ENCODE peak calls at places on chromosomes 5 and 9, in eight cellular contexts. One of them, this sample, is unnamed.

GRCh38 chr5:78615697-78616096 is 32.9 kb downstream of the LHFPL2 start:
- DNase-seq in Jurkat, Clone E6-1: no peak
- DNase-seq in epithelial cell of prostate: peak; percentile 90
- DNase-seq in left cardiac atrium: no peak
- DNase-seq in NCI-H2081 treated with DMSO at 0.1 percent for 48 hours: no peak
- DNase-seq in T follicular helper cell: no peak
- DNase-seq in T-helper 1 cell: no peak
- DNase-seq in pancreas: no peak
- DNase-seq in this sample: no peak

GRCh38 chr9:110571801-110572490 is 7.6 kb downstream of the SVEP1 start:
- DNase-seq in epithelial cell of prostate: no peak
- DNase-seq in Jurkat, Clone E6-1: no peak
- DNase-seq in left cardiac atrium: no peak
- DNase-seq in T-helper 1 cell: no peak
- DNase-seq in pancreas: no peak
- DNase-seq in NCI-H2081 treated with DMSO at 0.1 percent for 48 hours: no peak
- DNase-seq in T follicular helper cell: no peak
- DNase-seq in this sample: no peak

GRCh38 chr5:143065185-143065584 is 295.0 kb downstream of the ARHGAP26 start:
- DNase-seq in T follicular helper cell: no peak
- DNase-seq in T-helper 1 cell: no peak
- DNase-seq in Jurkat, Clone E6-1: no peak
- DNase-seq in epithelial cell of prostate: no peak
- DNase-seq in left cardiac atrium: peak; percentile 42
- DNase-seq in pancreas: no peak
- DNase-seq in NCI-H2081 treated with DMSO at 0.1 percent for 48 hours: no peak
- DNase-seq in this sample: no peak

GRCh38 chr9:98288876-98289275 is 33.4 kb upstream of the TBC1D2 start:
- DNase-seq in NCI-H2081 treated with DMSO at 0.1 percent for 48 hours: no peak
- DNase-seq in Jurkat, Clone E6-1: no peak
- DNase-seq in pancreas: no peak
- DNase-seq in T-helper 1 cell: no peak
- DNase-seq in epithelial cell of prostate: no peak
- DNase-seq in T follicular helper cell: no peak
- DNase-seq in left cardiac atrium: no peak
- DNase-seq in this sample: no peak

GRCh38 chr9:5622019-5622418 is 6.9 kb upstream of the RIC1 start:
- DNase-seq in NCI-H2081 treated with DMSO at 0.1 percent for 48 hours: no peak
- DNase-seq in left cardiac atrium: no peak
- DNase-seq in T-helper 1 cell: no peak
- DNase-seq in Jurkat, Clone E6-1: no peak
- DNase-seq in pancreas: no peak
- DNase-seq in epithelial cell of prostate: no peak
- DNase-seq in T follicular helper cell: no peak
- DNase-seq in this sample: no peak

GRCh38 chr9:127004946-127005769 is 90.6 kb downstream of the RALGPS1 start:
- DNase-seq in left cardiac atrium: no peak
- DNase-seq in T-helper 1 cell: peak; percentile 31
- DNase-seq in pancreas: no peak
- DNase-seq in T follicular helper cell: peak; percentile 18
- DNase-seq in Jurkat, Clone E6-1: peak; percentile 99
- DNase-seq in epithelial cell of prostate: peak; percentile 40
- DNase-seq in NCI-H2081 treated with DMSO at 0.1 percent for 48 hours: no peak
- DNase-seq in this sample: no peak

GRCh38 chr5:150502847-150503246 is 5.1 kb upstream of the NDST1 start:
- DNase-seq in T follicular helper cell: no peak
- DNase-seq in NCI-H2081 treated with DMSO at 0.1 percent for 48 hours: no peak
- DNase-seq in pancreas: no peak
- DNase-seq in Jurkat, Clone E6-1: no peak
- DNase-seq in left cardiac atrium: no peak
- DNase-seq in epithelial cell of prostate: no peak
- DNase-seq in T-helper 1 cell: no peak
- DNase-seq in this sample: no peak

GRCh38 chr5:4576161-4576748 is 563.9 kb upstream of the ADAMTS16 start:
- DNase-seq in NCI-H2081 treated with DMSO at 0.1 percent for 48 hours: no peak
- DNase-seq in Jurkat, Clone E6-1: no peak
- DNase-seq in T follicular helper cell: no peak
- DNase-seq in left cardiac atrium: no peak
- DNase-seq in pancreas: no peak
- DNase-seq in T-helper 1 cell: no peak
- DNase-seq in epithelial cell of prostate: no peak
- DNase-seq in this sample: no peak

GRCh38 chr5:1783214-1783551 is 16.5 kb downstream of the MRPL36 start:
- DNase-seq in T follicular helper cell: no peak
- DNase-seq in epithelial cell of prostate: no peak
- DNase-seq in Jurkat, Clone E6-1: no peak
- DNase-seq in pancreas: no peak
- DNase-seq in T-helper 1 cell: no peak
- DNase-seq in left cardiac atrium: no peak
- DNase-seq in NCI-H2081 treated with DMSO at 0.1 percent for 48 hours: no peak
- DNase-seq in this sample: no peak

GRCh38 chr5:20524956-20525529 is 537.0 kb upstream of the CDH18 start:
- DNase-seq in NCI-H2081 treated with DMSO at 0.1 percent for 48 hours: no peak
- DNase-seq in epithelial cell of prostate: no peak
- DNase-seq in Jurkat, Clone E6-1: no peak
- DNase-seq in T follicular helper cell: no peak
- DNase-seq in pancreas: no peak
- DNase-seq in left cardiac atrium: no peak
- DNase-seq in T-helper 1 cell: no peak
- DNase-seq in this sample: no peak

GRCh38 chr9:109206670-109207069 is 39.6 kb upstream of the FRRS1L start:
- DNase-seq in T follicular helper cell: no peak
- DNase-seq in T-helper 1 cell: no peak
- DNase-seq in Jurkat, Clone E6-1: peak; percentile 34
- DNase-seq in pancreas: no peak
- DNase-seq in left cardiac atrium: no peak
- DNase-seq in epithelial cell of prostate: no peak
- DNase-seq in NCI-H2081 treated with DMSO at 0.1 percent for 48 hours: no peak
- DNase-seq in this sample: no peak

GRCh38 chr9:27151693-27152397 is 42.8 kb downstream of the TEK start:
- DNase-seq in epithelial cell of prostate: peak; percentile 46
- DNase-seq in NCI-H2081 treated with DMSO at 0.1 percent for 48 hours: no peak
- DNase-seq in Jurkat, Clone E6-1: no peak
- DNase-seq in T follicular helper cell: no peak
- DNase-seq in left cardiac atrium: no peak
- DNase-seq in T-helper 1 cell: no peak
- DNase-seq in pancreas: no peak
- DNase-seq in this sample: no peak

GRCh38 chr5:135240283-135240633 is 158.8 kb downstream of the MACROH2A1 start:
- DNase-seq in T follicular helper cell: no peak
- DNase-seq in left cardiac atrium: no peak
- DNase-seq in pancreas: no peak
- DNase-seq in T-helper 1 cell: no peak
- DNase-seq in NCI-H2081 treated with DMSO at 0.1 percent for 48 hours: no peak
- DNase-seq in epithelial cell of prostate: no peak
- DNase-seq in Jurkat, Clone E6-1: no peak
- DNase-seq in this sample: no peak

GRCh38 chr9:98523231-98523901 is 185.4 kb downstream of the GABBR2 start:
- DNase-seq in T-helper 1 cell: no peak
- DNase-seq in Jurkat, Clone E6-1: no peak
- DNase-seq in left cardiac atrium: no peak
- DNase-seq in pancreas: no peak
- DNase-seq in T follicular helper cell: no peak
- DNase-seq in epithelial cell of prostate: no peak
- DNase-seq in NCI-H2081 treated with DMSO at 0.1 percent for 48 hours: no peak
- DNase-seq in this sample: peak; percentile 6

GRCh38 chr5:65508978-65509377 is 27.3 kb upstream of the ADAMTS6 start:
- DNase-seq in Jurkat, Clone E6-1: no peak
- DNase-seq in pancreas: no peak
- DNase-seq in T-helper 1 cell: no peak
- DNase-seq in T follicular helper cell: no peak
- DNase-seq in left cardiac atrium: no peak
- DNase-seq in epithelial cell of prostate: peak; percentile 1
- DNase-seq in NCI-H2081 treated with DMSO at 0.1 percent for 48 hours: no peak
- DNase-seq in this sample: no peak

GRCh38 chr5:113572716-113573115 is 59.2 kb downstream of the YTHDC2 start:
- DNase-seq in NCI-H2081 treated with DMSO at 0.1 percent for 48 hours: no peak
- DNase-seq in epithelial cell of prostate: no peak
- DNase-seq in left cardiac atrium: no peak
- DNase-seq in Jurkat, Clone E6-1: no peak
- DNase-seq in T-helper 1 cell: no peak
- DNase-seq in T follicular helper cell: no peak
- DNase-seq in pancreas: no peak
- DNase-seq in this sample: no peak

GRCh38 chr5:158537343-158537742 is 562.4 kb downstream of the EBF1 start:
- DNase-seq in T follicular helper cell: no peak
- DNase-seq in Jurkat, Clone E6-1: no peak
- DNase-seq in left cardiac atrium: no peak
- DNase-seq in T-helper 1 cell: no peak
- DNase-seq in NCI-H2081 treated with DMSO at 0.1 percent for 48 hours: no peak
- DNase-seq in epithelial cell of prostate: no peak
- DNase-seq in pancreas: no peak
- DNase-seq in this sample: no peak

GRCh38 chr5:126422994-126423788 is at the start of gene GRAMD2B:
- DNase-seq in Jurkat, Clone E6-1: peak; percentile 45
- DNase-seq in epithelial cell of prostate: peak; percentile 70
- DNase-seq in NCI-H2081 treated with DMSO at 0.1 percent for 48 hours: peak; percentile 58
- DNase-seq in T-helper 1 cell: peak; percentile 53
- DNase-seq in T follicular helper cell: peak; percentile 58
- DNase-seq in pancreas: peak; percentile 82
- DNase-seq in left cardiac atrium: peak; percentile 91
- DNase-seq in this sample: no peak

GRCh38 chr9:93644397-93645088 is 68.2 kb downstream of the PHF2 start:
- DNase-seq in T-helper 1 cell: no peak
- DNase-seq in T follicular helper cell: no peak
- DNase-seq in pancreas: no peak
- DNase-seq in NCI-H2081 treated with DMSO at 0.1 percent for 48 hours: no peak
- DNase-seq in epithelial cell of prostate: no peak
- DNase-seq in Jurkat, Clone E6-1: no peak
- DNase-seq in left cardiac atrium: no peak
- DNase-seq in this sample: no peak

GRCh38 chr5:127077346-127077745 is 4.0 kb upstream of the C5orf63 start:
- DNase-seq in NCI-H2081 treated with DMSO at 0.1 percent for 48 hours: no peak
- DNase-seq in left cardiac atrium: no peak
- DNase-seq in T-helper 1 cell: no peak
- DNase-seq in pancreas: no peak
- DNase-seq in Jurkat, Clone E6-1: no peak
- DNase-seq in epithelial cell of prostate: no peak
- DNase-seq in T follicular helper cell: no peak
- DNase-seq in this sample: no peak

GRCh38 chr9:16413509-16414016 is 456.9 kb downstream of the BNC2 start:
- DNase-seq in pancreas: no peak
- DNase-seq in NCI-H2081 treated with DMSO at 0.1 percent for 48 hours: no peak
- DNase-seq in epithelial cell of prostate: no peak
- DNase-seq in left cardiac atrium: peak; percentile 18
- DNase-seq in Jurkat, Clone E6-1: no peak
- DNase-seq in T follicular helper cell: no peak
- DNase-seq in T-helper 1 cell: no peak
- DNase-seq in this sample: peak; percentile 14

GRCh38 chr5:124644138-124644537 is 102.3 kb downstream of the ZNF608 start:
- DNase-seq in Jurkat, Clone E6-1: no peak
- DNase-seq in pancreas: no peak
- DNase-seq in left cardiac atrium: no peak
- DNase-seq in NCI-H2081 treated with DMSO at 0.1 percent for 48 hours: no peak
- DNase-seq in epithelial cell of prostate: no peak
- DNase-seq in T follicular helper cell: no peak
- DNase-seq in T-helper 1 cell: no peak
- DNase-seq in this sample: no peak

GRCh38 chr5:123089971-123090640 is 1.1 kb downstream of the PRDM6 start:
- DNase-seq in pancreas: no peak
- DNase-seq in T-helper 1 cell: no peak
- DNase-seq in NCI-H2081 treated with DMSO at 0.1 percent for 48 hours: no peak
- DNase-seq in T follicular helper cell: no peak
- DNase-seq in Jurkat, Clone E6-1: no peak
- DNase-seq in epithelial cell of prostate: no peak
- DNase-seq in left cardiac atrium: peak; percentile 55
- DNase-seq in this sample: no peak

GRCh38 chr5:177359860-177360259 is 2.1 kb downstream of the RGS14 start:
- DNase-seq in NCI-H2081 treated with DMSO at 0.1 percent for 48 hours: no peak
- DNase-seq in T follicular helper cell: no peak
- DNase-seq in epithelial cell of prostate: no peak
- DNase-seq in left cardiac atrium: no peak
- DNase-seq in Jurkat, Clone E6-1: no peak
- DNase-seq in pancreas: no peak
- DNase-seq in T-helper 1 cell: no peak
- DNase-seq in this sample: no peak

GRCh38 chr9:37987467-37987981 is 81.5 kb downstream of the SHB start:
- DNase-seq in NCI-H2081 treated with DMSO at 0.1 percent for 48 hours: no peak
- DNase-seq in pancreas: peak; percentile 46
- DNase-seq in left cardiac atrium: peak; percentile 70
- DNase-seq in T follicular helper cell: no peak
- DNase-seq in T-helper 1 cell: no peak
- DNase-seq in epithelial cell of prostate: no peak
- DNase-seq in Jurkat, Clone E6-1: no peak
- DNase-seq in this sample: peak; percentile 21

GRCh38 chr9:137807721-137808703 is 69.6 kb upstream of the CACNA1B start:
- DNase-seq in T follicular helper cell: no peak
- DNase-seq in T-helper 1 cell: no peak
- DNase-seq in pancreas: no peak
- DNase-seq in left cardiac atrium: no peak
- DNase-seq in NCI-H2081 treated with DMSO at 0.1 percent for 48 hours: no peak
- DNase-seq in Jurkat, Clone E6-1: peak; percentile 94
- DNase-seq in epithelial cell of prostate: no peak
- DNase-seq in this sample: no peak

GRCh38 chr9:19642256-19642655 is 146.6 kb downstream of the SLC24A2 start:
- DNase-seq in epithelial cell of prostate: no peak
- DNase-seq in T-helper 1 cell: no peak
- DNase-seq in T follicular helper cell: no peak
- DNase-seq in left cardiac atrium: no peak
- DNase-seq in Jurkat, Clone E6-1: no peak
- DNase-seq in pancreas: no peak
- DNase-seq in NCI-H2081 treated with DMSO at 0.1 percent for 48 hours: no peak
- DNase-seq in this sample: no peak

GRCh38 chr9:77857513-77858298 is 173.9 kb downstream of the GNAQ start:
- DNase-seq in left cardiac atrium: no peak
- DNase-seq in pancreas: no peak
- DNase-seq in epithelial cell of prostate: no peak
- DNase-seq in T-helper 1 cell: no peak
- DNase-seq in Jurkat, Clone E6-1: no peak
- DNase-seq in T follicular helper cell: no peak
- DNase-seq in NCI-H2081 treated with DMSO at 0.1 percent for 48 hours: no peak
- DNase-seq in this sample: no peak

GRCh38 chr5:151039665-151040064 is 19.3 kb downstream of the GPX3 start:
- DNase-seq in Jurkat, Clone E6-1: no peak
- DNase-seq in T follicular helper cell: no peak
- DNase-seq in pancreas: no peak
- DNase-seq in NCI-H2081 treated with DMSO at 0.1 percent for 48 hours: no peak
- DNase-seq in T-helper 1 cell: no peak
- DNase-seq in left cardiac atrium: no peak
- DNase-seq in epithelial cell of prostate: no peak
- DNase-seq in this sample: no peak

GRCh38 chr5:116573617-116574431 is 799 bp downstream of the SEMA6A start:
- DNase-seq in T follicular helper cell: no peak
- DNase-seq in pancreas: peak; percentile 14
- DNase-seq in T-helper 1 cell: no peak
- DNase-seq in Jurkat, Clone E6-1: no peak
- DNase-seq in NCI-H2081 treated with DMSO at 0.1 percent for 48 hours: no peak
- DNase-seq in left cardiac atrium: peak; percentile 35
- DNase-seq in epithelial cell of prostate: no peak
- DNase-seq in this sample: no peak

GRCh38 chr5:136191304-136192014 is 1.5 kb downstream of the SMIM32 start:
- DNase-seq in Jurkat, Clone E6-1: no peak
- DNase-seq in T follicular helper cell: no peak
- DNase-seq in epithelial cell of prostate: peak; percentile 26
- DNase-seq in NCI-H2081 treated with DMSO at 0.1 percent for 48 hours: no peak
- DNase-seq in pancreas: no peak
- DNase-seq in left cardiac atrium: no peak
- DNase-seq in T-helper 1 cell: no peak
- DNase-seq in this sample: no peak

GRCh38 chr9:21056931-21057330 is 20.8 kb downstream of the IFNB1 start:
- DNase-seq in Jurkat, Clone E6-1: no peak
- DNase-seq in epithelial cell of prostate: peak; percentile 33
- DNase-seq in T-helper 1 cell: no peak
- DNase-seq in pancreas: no peak
- DNase-seq in NCI-H2081 treated with DMSO at 0.1 percent for 48 hours: no peak
- DNase-seq in left cardiac atrium: no peak
- DNase-seq in T follicular helper cell: no peak
- DNase-seq in this sample: peak; percentile 8

GRCh38 chr5:150254363-150255154 is 35.0 kb downstream of the CAMK2A start:
- DNase-seq in NCI-H2081 treated with DMSO at 0.1 percent for 48 hours: no peak
- DNase-seq in pancreas: no peak
- DNase-seq in left cardiac atrium: no peak
- DNase-seq in T-helper 1 cell: no peak
- DNase-seq in Jurkat, Clone E6-1: no peak
- DNase-seq in epithelial cell of prostate: no peak
- DNase-seq in T follicular helper cell: no peak
- DNase-seq in this sample: no peak

GRCh38 chr5:100609594-100609993 is 74.4 kb downstream of the FAM174A start:
- DNase-seq in NCI-H2081 treated with DMSO at 0.1 percent for 48 hours: no peak
- DNase-seq in Jurkat, Clone E6-1: no peak
- DNase-seq in epithelial cell of prostate: no peak
- DNase-seq in T-helper 1 cell: no peak
- DNase-seq in pancreas: no peak
- DNase-seq in T follicular helper cell: no peak
- DNase-seq in left cardiac atrium: no peak
- DNase-seq in this sample: no peak

This sample was measured in SHP77.